ENCODE peak calls at places on chromosome 4, in six cellular contexts. Y is C1 segment of cervical spinal cord; I is AG08396; G is stimulated activated naive CD8-positive, alpha-beta T cell treated with anti-CD3 and anti-CD28 coated beads, Interleukin-15, amount 100 ng/mL, for 72 hours; M is HFF-Myc; W is uterus. P is an unnamed sample.
A peak's percentile ranks its signal among the peaks of the same experiment; 100 is the strongest.

GRCh38 chr4:157076578-157076947 is 613 bp downstream of the GLRB start:
- DNase-seq in G (no peak), M (no peak), Y (no peak), I (no peak), W (peak; percentile 14), P (peak; percentile 22)

GRCh38 chr4:82948647-82949204 is 48.2 kb downstream of the THAP9 start:
- DNase-seq in G (no peak), I (no peak), Y (no peak), M (no peak), W (no peak), P (no peak)

GRCh38 chr4:76883147-76883546 is 14.8 kb downstream of the SOWAHB start:
- DNase-seq in I (no peak), G (no peak), M (no peak), Y (no peak), W (no peak), P (no peak)

GRCh38 chr4:88017516-88018302 is 10.3 kb downstream of the PKD2 start:
- DNase-seq in Y (no peak), W (peak; percentile 78), G (no peak), M (no peak), I (peak; percentile 80), P (no peak)

GRCh38 chr4:128427832-128428366 is 140.3 kb upstream of the PGRMC2 start:
- DNase-seq in M (peak; percentile 47), I (peak; percentile 71), Y (no peak), W (no peak), G (no peak), P (no peak)

GRCh38 chr4:6918345-6918744 is 8.7 kb downstream of the TBC1D14 start:
- DNase-seq in Y (no peak), G (no peak), M (no peak), W (no peak), I (no peak), P (no peak)

GRCh38 chr4:38867478-38868054 is at the start of gene FAM114A1:
- DNase-seq in G (peak; percentile 21), M (no peak), I (peak; percentile 97), Y (peak; percentile 55), W (peak; percentile 78), P (peak; percentile 79)

GRCh38 chr4:120653790-120654189 is 268.7 kb downstream of the PRDM5 start:
- DNase-seq in M (no peak), I (no peak), G (no peak), Y (no peak), W (no peak), P (no peak)

GRCh38 chr4:189124149-189124758 is 816.4 kb upstream of the FRG1 start:
- DNase-seq in Y (no peak), M (peak; percentile 29), I (peak; percentile 40), G (no peak), W (no peak), P (peak; percentile 33)

GRCh38 chr4:24067781-24068193 is 177.9 kb upstream of the PPARGC1A start:
- DNase-seq in W (no peak), Y (no peak), G (no peak), I (peak; percentile 21), M (peak; percentile 67), P (no peak)

GRCh38 chr4:1048781-1049590 is 37.6 kb downstream of the FGFRL1 start:
- DNase-seq in M (no peak), Y (no peak), G (peak; percentile 10), I (no peak), W (peak; percentile 8), P (no peak)

GRCh38 chr4:26083987-26084386 is 170.0 kb downstream of the SMIM20 start:
- DNase-seq in M (peak; percentile 88), G (peak; percentile 33), W (peak; percentile 68), Y (no peak), I (peak; percentile 74), P (no peak)

GRCh38 chr4:168885416-168885815 is 124.6 kb downstream of the CBR4 start:
- DNase-seq in I (no peak), W (no peak), Y (no peak), M (no peak), G (no peak), P (no peak)

GRCh38 chr4:87975466-87975865 is at the start of gene SPP1:
- DNase-seq in I (no peak), Y (peak; percentile 74), M (no peak), W (no peak), G (peak; percentile 19), P (peak; percentile 37)

GRCh38 chr4:162972661-162973202 is 194.0 kb downstream of the NAF1 start:
- DNase-seq in Y (no peak), M (no peak), W (no peak), G (no peak), I (no peak), P (no peak)

GRCh38 chr4:100949350-100949935 is 397.9 kb downstream of the PPP3CA start:
- DNase-seq in I (no peak), W (no peak), G (no peak), Y (no peak), M (no peak), P (no peak)

P was measured in nephron progenitor cell.